ENCODE peak calls at places on chromosomes 13 and 19, in seven cellular contexts. K is GM12892, E is SK-N-SH, B is GM12878, L is H1, X is GM12891, Q is HepG2. Z is an unnamed sample.

GRCh38 chr19:4369888-4370260 is 26.5 kb downstream of the MPND start:
- DNase-seq in L (peak), Q (no peak), E (no peak), K (peak), X (peak), B (no peak), Z (no peak)

GRCh38 chr13:100535401-100536135 is 53.0 kb downstream of the GGACT start:
- DNase-seq in E (no peak), B (no peak), K (no peak), X (no peak), Q (no peak), L (peak), Z (no peak)

GRCh38 chr13:110615005-110615321 is 382 bp upstream of the NAXD start:
- DNase-seq in L (no peak), X (no peak), K (no peak), B (no peak), Q (no peak), E (no peak), Z (no peak)

GRCh38 chr13:102812616-102813287 is 13.8 kb downstream of the BIVM start:
- DNase-seq in K (no peak), Q (no peak), E (no peak), L (no peak), X (no peak), B (no peak), Z (no peak)

GRCh38 chr13:100875392-100876043 is 200.9 kb upstream of the TMTC4 start:
- DNase-seq in L (no peak), X (no peak), E (no peak), Q (no peak), K (no peak), B (peak), Z (no peak)

GRCh38 chr13:43009506-43009905 is 13.9 kb upstream of the DNAJC15 start:
- DNase-seq in K (no peak), X (no peak), E (no peak), B (no peak), Q (no peak), L (no peak), Z (no peak)

GRCh38 chr19:48868196-48868886 is at the start of gene PLEKHA4:
- DNase-seq in Q (no peak), E (peak), K (no peak), L (peak), B (no peak), X (no peak), Z (peak)

GRCh38 chr13:109465151-109465550 is 321.2 kb downstream of the IRS2 start:
- DNase-seq in X (no peak), K (no peak), E (no peak), B (no peak), Q (no peak), L (no peak), Z (no peak)

GRCh38 chr13:27924529-27925141 is 4.8 kb downstream of the PDX1 start:
- DNase-seq in B (no peak), Q (no peak), K (peak), X (no peak), L (peak), E (no peak), Z (no peak)

GRCh38 chr19:12656899-12657571 is 9.5 kb downstream of the MAN2B1 start:
- DNase-seq in B (no peak), X (no peak), Q (no peak), K (no peak), E (peak), L (peak), Z (peak)

GRCh38 chr13:51785592-51786424 is 18.2 kb downstream of the DHRS12 start:
- DNase-seq in E (peak), Q (no peak), B (no peak), K (no peak), L (no peak), X (no peak), Z (peak)

GRCh38 chr13:33213024-33213795 is 72.3 kb downstream of the STARD13 start:
- DNase-seq in X (no peak), L (no peak), Q (peak), E (no peak), K (no peak), B (no peak), Z (no peak)

GRCh38 chr19:38070573-38070972 is 153.4 kb downstream of the DPF1 start:
- DNase-seq in L (no peak), X (no peak), E (no peak), K (no peak), B (no peak), Q (no peak), Z (peak)

GRCh38 chr19:47447470-47448359 is 24.0 kb downstream of the SLC8A2 start:
- DNase-seq in E (peak), L (peak), X (no peak), Q (peak), K (no peak), B (no peak), Z (peak)

GRCh38 chr19:13881231-13881691 is 4.3 kb downstream of the NANOS3 start:
- DNase-seq in L (no peak), E (peak), Q (peak), K (no peak), X (no peak), B (no peak), Z (no peak)

GRCh38 chr13:112586334-112586733 is 1.6 kb downstream of the TUBGCP3 start:
- DNase-seq in Q (no peak), L (no peak), K (no peak), E (no peak), B (no peak), X (no peak), Z (no peak)

GRCh38 chr19:39169143-39169810 is 27.5 kb upstream of the NCCRP1 start:
- DNase-seq in Q (no peak), L (no peak), K (no peak), B (no peak), E (no peak), X (no peak), Z (no peak)

GRCh38 chr13:26929971-26930730 is 169.6 kb upstream of the GPR12 start:
- DNase-seq in L (peak), B (no peak), K (peak), X (peak), E (peak), Q (peak), Z (peak)

GRCh38 chr19:46603752-46604241 is 2.7 kb downstream of the CALM3 start:
- DNase-seq in K (no peak), B (no peak), X (no peak), Q (no peak), L (no peak), E (peak), Z (no peak)

GRCh38 chr13:29901714-29902631 is 51.6 kb upstream of the UBL3 start:
- DNase-seq in X (no peak), B (no peak), K (no peak), Q (no peak), E (no peak), L (no peak), Z (no peak)

GRCh38 chr19:12769689-12770088 is 5.7 kb downstream of the HOOK2 start:
- DNase-seq in X (no peak), L (peak), K (no peak), Q (no peak), B (no peak), E (no peak), Z (no peak)

GRCh38 chr19:8194528-8195275 is 14.5 kb upstream of the CERS4 start:
- DNase-seq in L (no peak), K (no peak), E (no peak), X (no peak), B (no peak), Q (no peak), Z (peak)

GRCh38 chr19:29806098-29806866 is 5.5 kb upstream of the CCNE1 start:
- DNase-seq in E (peak), L (peak), K (no peak), B (no peak), Q (peak), X (no peak), Z (peak)

GRCh38 chr13:41691276-41691675 is 233.9 kb downstream of the RGCC start:
- DNase-seq in B (no peak), E (no peak), L (no peak), K (no peak), X (no peak), Q (no peak), Z (no peak)

GRCh38 chr13:39712626-39713025 is 57.2 kb downstream of the COG6 start:
- DNase-seq in B (no peak), K (no peak), L (no peak), X (no peak), E (no peak), Q (no peak), Z (no peak)

GRCh38 chr13:22173605-22174004 is 502.7 kb downstream of the FGF9 start:
- DNase-seq in B (no peak), E (no peak), K (no peak), Q (no peak), X (no peak), L (no peak), Z (no peak)

GRCh38 chr19:10142701-10143375 is 23.1 kb upstream of the EIF3G start:
- DNase-seq in X (no peak), Q (no peak), K (no peak), B (no peak), L (no peak), E (no peak), Z (no peak)

GRCh38 chr19:51514866-51515481 is 13.4 kb upstream of the SIGLEC12 start:
- DNase-seq in X (peak), K (no peak), B (peak), E (peak), L (no peak), Q (peak), Z (peak)

GRCh38 chr19:14381689-14382474 is 638 bp downstream of the ADGRE5 start:
- DNase-seq in X (no peak), K (no peak), B (no peak), E (no peak), L (no peak), Q (no peak), Z (peak)

GRCh38 chr19:16076958-16077611 is 790 bp downstream of the TPM4 start:
- DNase-seq in L (peak), E (peak), K (no peak), B (no peak), X (no peak), Q (no peak), Z (peak)
- TF ChIP-seq TAF1 in L (peak), E (no peak), K (no peak), B (no peak), X (no peak), Q (no peak), Z (no peak)

DNA sequence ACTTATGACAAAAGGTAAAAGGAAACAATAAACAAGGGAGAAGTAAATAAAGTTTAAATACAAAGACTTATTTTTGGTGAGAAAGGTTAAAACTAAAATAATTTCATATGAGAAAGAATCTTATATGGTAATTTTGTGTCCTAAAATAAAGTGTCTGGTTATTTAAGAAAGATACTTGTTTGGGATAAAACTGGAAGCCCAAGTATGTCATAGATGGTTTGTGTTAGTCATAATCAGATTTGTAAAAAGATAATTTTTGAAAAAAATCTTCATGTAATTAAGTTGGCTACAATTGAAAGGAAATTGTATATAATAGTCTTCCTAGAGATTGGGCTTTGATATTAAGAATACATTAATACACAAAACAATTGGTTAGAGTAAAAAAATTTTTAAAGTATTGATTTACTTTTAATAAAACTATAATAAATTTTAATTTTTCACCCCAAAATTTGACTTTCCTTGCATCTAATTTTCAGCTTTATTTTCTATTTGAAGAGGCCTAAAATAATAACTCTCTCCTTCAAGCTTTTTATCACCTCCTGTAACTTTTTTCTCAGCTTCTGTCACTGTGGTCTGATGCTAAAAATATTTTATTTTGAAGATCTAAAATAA is 315.6 kb downstream of the SLITRK5 start:
- DNase-seq in K (no peak), Q (no peak), E (no peak), L (no peak), B (no peak), X (no peak), Z (no peak)
- TF ChIP-seq TAF1 in K (no peak), Q (no peak), E (no peak), L (no peak), B (no peak), X (no peak), Z (no peak)

DNA sequence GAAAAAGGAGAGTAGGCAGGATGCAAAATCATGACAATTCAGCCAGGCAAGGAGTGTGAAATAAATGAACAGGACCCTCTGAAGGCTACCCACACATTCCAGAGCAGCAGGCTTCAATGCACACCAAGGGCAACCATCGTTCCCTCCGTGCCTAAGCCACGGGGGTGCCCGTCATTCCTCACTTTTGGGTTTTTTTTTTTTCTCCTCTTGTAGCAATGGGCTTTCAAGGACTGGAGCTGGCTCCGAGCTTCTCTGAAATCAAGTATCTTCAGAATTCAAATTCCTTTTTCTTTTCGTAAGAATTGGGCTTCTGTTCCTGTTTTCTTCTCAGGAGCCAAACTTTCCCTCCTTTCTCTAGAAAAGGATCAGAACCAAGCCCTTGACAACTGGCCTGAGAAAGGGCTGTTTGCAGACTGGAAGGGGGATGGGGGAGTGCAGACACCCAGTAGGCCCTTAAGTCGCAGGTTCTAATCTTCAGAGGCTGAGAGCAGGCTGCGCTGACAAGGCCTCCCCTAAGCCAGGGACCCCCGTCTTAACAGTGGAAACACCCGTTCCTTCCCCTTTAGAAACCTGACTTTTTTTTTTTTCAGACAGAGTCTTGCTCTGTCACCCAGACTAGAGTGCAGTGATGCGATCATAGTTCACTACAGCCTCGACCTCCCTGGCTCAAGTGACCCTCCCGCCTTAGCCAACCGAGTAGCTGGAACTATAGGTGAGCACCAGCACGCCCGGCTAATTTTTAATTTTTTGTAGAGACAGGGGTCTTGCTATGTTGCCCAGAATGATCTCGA is 51.7 kb downstream of the RFX2 start:
- DNase-seq in E (no peak), Q (no peak), L (no peak), K (no peak), B (no peak), X (no peak), Z (no peak)
- TF ChIP-seq TAF1 in E (no peak), Q (no peak), L (no peak), K (no peak), B (no peak), X (no peak), Z (no peak)

GRCh38 chr19:56120371-56121179 is 520 bp downstream of the ZNF787 start:
- DNase-seq in E (peak), L (peak), K (peak), B (no peak), X (peak), Q (peak), Z (peak)

GRCh38 chr19:56117889-56118288 is 3.2 kb downstream of the ZNF787 start:
- DNase-seq in L (no peak), K (no peak), X (no peak), Q (no peak), E (no peak), B (no peak), Z (no peak)

GRCh38 chr19:56120002-56120370 is 1.1 kb downstream of the ZNF787 start:
- DNase-seq in B (no peak), Q (no peak), X (no peak), L (no peak), K (no peak), E (no peak), Z (no peak)

GRCh38 chr19:56118666-56119584 is 2.2 kb downstream of the ZNF787 start:
- DNase-seq in E (no peak), K (no peak), B (no peak), Q (no peak), L (no peak), X (no peak), Z (no peak)

GRCh38 chr19:56119585-56119978 is 1.5 kb downstream of the ZNF787 start:
- DNase-seq in E (peak), L (no peak), Q (peak), X (no peak), K (no peak), B (no peak), Z (peak)
- TF ChIP-seq TAF1 in E (no peak), L (no peak), Q (no peak), X (no peak), K (no peak), B (no peak), Z (no peak)

GRCh38 chr13:49502954-49503353 is 7.2 kb downstream of the PHF11 start:
- DNase-seq in B (no peak), L (no peak), X (no peak), Q (no peak), K (no peak), E (no peak), Z (no peak)
- TF ChIP-seq TAF1 in B (no peak), L (no peak), X (no peak), Q (no peak), K (no peak), E (no peak), Z (no peak)

GRCh38 chr13:94481966-94482365 is 2.5 kb upstream of the DCT start:
- DNase-seq in X (no peak), Q (peak), B (no peak), K (no peak), E (no peak), L (no peak), Z (no peak)
- TF ChIP-seq TAF1 in X (no peak), Q (no peak), B (no peak), K (no peak), E (no peak), L (no peak), Z (no peak)

DNA sequence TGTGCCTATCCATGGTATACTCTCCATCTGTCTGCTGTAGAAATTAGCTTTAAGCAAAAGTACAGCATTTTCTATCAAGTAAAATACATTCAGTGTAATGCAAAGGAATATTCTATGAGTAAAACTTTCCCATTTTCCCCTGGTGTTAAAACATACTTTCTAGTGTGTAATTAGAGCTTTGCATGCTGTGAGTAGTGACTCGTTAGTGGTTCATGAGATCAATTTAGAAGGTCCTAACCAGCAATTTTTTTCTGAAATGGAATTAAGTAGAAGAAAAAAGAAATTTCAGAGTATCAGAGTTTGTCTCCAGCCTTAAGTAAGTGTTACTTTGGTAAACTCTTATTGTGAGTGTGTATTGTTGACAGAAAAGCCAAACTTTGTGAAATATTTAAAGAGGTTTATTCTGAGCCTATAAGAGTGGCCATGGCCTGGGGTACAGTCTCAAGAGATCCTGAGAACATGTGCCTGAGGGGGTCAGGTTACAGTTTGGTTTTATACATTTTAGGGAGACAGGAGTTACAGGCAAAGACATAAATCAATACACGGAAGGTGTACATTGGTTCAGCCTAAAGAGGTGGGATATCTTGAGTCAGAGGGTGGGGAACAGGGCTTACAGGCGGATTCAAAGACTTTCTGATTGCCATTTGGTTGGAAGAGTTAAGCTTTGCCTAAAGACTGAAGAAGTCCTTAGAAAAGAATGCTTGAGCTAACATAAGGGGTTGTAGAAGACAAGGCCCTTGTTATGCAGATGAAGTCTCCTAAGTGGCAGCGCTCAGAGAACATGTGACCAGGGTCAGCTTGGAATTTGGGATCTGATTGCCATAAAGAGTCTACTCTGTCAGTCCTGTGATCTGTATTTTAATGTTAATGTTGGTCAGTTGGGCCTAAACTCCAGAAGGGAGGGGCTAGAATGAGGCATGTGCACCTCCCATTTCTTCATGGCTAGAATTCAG is 25.5 kb downstream of the FAM187B start:
- DNase-seq in Q (no peak), B (no peak), K (no peak), E (no peak), L (no peak), X (no peak), Z (no peak)
- TF ChIP-seq TAF1 in Q (no peak), B (no peak), K (no peak), E (no peak), L (no peak), X (no peak), Z (no peak)

DNA sequence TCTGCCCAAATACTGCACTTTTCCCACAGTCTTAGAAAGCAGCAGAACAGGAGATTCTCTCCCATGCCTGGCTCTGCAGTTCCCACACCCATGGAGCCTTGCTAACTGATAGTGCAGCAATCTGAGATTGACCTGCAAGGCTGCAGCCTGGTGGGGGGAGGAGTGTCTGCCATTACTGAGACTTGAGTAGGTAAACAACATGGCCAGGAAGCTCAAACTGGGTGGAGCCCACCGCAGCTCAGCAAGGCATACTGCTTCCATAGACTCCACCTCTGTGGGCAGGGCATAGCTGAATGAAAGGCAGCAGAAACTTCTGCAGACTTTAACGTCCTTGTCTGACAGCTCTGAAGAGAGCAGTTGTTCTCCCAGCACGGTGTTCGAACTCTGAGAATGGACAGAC is 358.5 kb upstream of the PCDH9 start:
- DNase-seq in X (no peak), Q (no peak), K (no peak), B (no peak), E (no peak), L (no peak), Z (peak)
- TF ChIP-seq TAF1 in X (no peak), Q (no peak), K (no peak), B (no peak), E (no peak), L (no peak), Z (no peak)